ENCODE peak calls at places on chromosomes 4 and X, in nine cellular contexts. K is kidney glomerular epithelial cell; G is substantia nigra; S is stomach; R is NCI-H1105; O is GDM1; M is LoVo; T is stimulated activated CD4-positive, alpha-beta T cell treated with anti-CD3 and anti-CD28 coated beads, Interleukin-1b, Interleukin-23, amount 100 ng/mL, for 48 hours; I is fibroblast of lung. E is an unnamed sample.

GRCh38 chr4:143773998-143774898 is 73.8 kb upstream of the FREM3 start:
- DNase-seq in M (peak), I (peak), R (no peak), K (peak), S (peak), T (peak), G (no peak), O (peak), E (peak)

GRCh38 chrX:150887906-150888465 is 10.5 kb downstream of the CD99L2 start:
- DNase-seq in M (no peak), G (no peak), S (no peak), I (peak), T (no peak), R (no peak), K (no peak), O (no peak), E (no peak)

GRCh38 chr4:40587826-40588225 is 41.8 kb downstream of the RBM47 start:
- DNase-seq in K (no peak), I (peak), S (peak), G (no peak), M (no peak), R (no peak), O (no peak), T (no peak), E (no peak)

GRCh38 chr4:2079006-2079405 is 19.9 kb downstream of the NAT8L start:
- DNase-seq in K (no peak), I (no peak), G (no peak), M (no peak), T (no peak), O (no peak), R (no peak), S (no peak), E (no peak)

GRCh38 chr4:8058031-8058479 is 100.6 kb downstream of the ABLIM2 start:
- DNase-seq in T (no peak), O (no peak), K (no peak), M (no peak), G (peak), S (no peak), R (no peak), I (no peak), E (no peak)

GRCh38 chrX:83535417-83536244 is 27.5 kb downstream of the POU3F4 start:
- DNase-seq in I (no peak), S (no peak), R (peak), T (no peak), K (no peak), G (no peak), O (no peak), M (no peak), E (no peak)

GRCh38 chrX:100969408-100969807 is at the start of gene ARL13A:
- DNase-seq in K (no peak), S (no peak), M (no peak), R (no peak), T (no peak), O (no peak), I (no peak), G (no peak), E (no peak)

GRCh38 chrX:65667503-65668355 is at the start of gene MSN:
- DNase-seq in G (peak), K (peak), R (peak), S (peak), T (peak), M (peak), O (peak), I (peak), E (no peak)

GRCh38 chr4:82181789-82182188 is 192.0 kb downstream of the HNRNPD start:
- DNase-seq in M (no peak), R (no peak), O (no peak), I (no peak), K (no peak), S (no peak), G (no peak), T (no peak), E (no peak)

GRCh38 chrX:145213504-145213903 is 33.8 kb upstream of the SPANXN1 start:
- DNase-seq in O (no peak), K (no peak), S (no peak), M (no peak), T (no peak), R (no peak), G (no peak), I (no peak), E (no peak)

GRCh38 chr4:124530464-124531077 is 182.0 kb downstream of the ANKRD50 start:
- DNase-seq in I (peak), S (no peak), K (no peak), M (peak), G (no peak), O (no peak), R (no peak), T (no peak), E (no peak)

GRCh38 chr4:78784255-78784654 is 8.1 kb downstream of the BMP2K start:
- DNase-seq in K (peak), M (no peak), S (no peak), G (no peak), O (no peak), I (peak), R (no peak), T (no peak), E (no peak)

GRCh38 chrX:118536687-118537461 is 41.3 kb downstream of the DOCK11 start:
- DNase-seq in S (no peak), R (no peak), M (no peak), K (peak), T (peak), I (peak), G (no peak), O (no peak), E (no peak)

GRCh38 chr4:67581208-67581857 is 22.8 kb downstream of the STAP1 start:
- DNase-seq in S (no peak), M (no peak), R (no peak), G (no peak), T (no peak), O (peak), I (no peak), K (no peak), E (no peak)

GRCh38 chrX:30654989-30655607 is 1.9 kb downstream of the GK start:
- DNase-seq in G (no peak), K (no peak), M (no peak), R (no peak), T (no peak), I (peak), S (no peak), O (no peak), E (no peak)

GRCh38 chr4:55367084-55367722 is 21.2 kb downstream of the SRD5A3 start:
- DNase-seq in T (no peak), R (no peak), S (no peak), M (no peak), K (no peak), O (no peak), I (no peak), G (no peak), E (no peak)

GRCh38 chr4:141810038-141810701 is 173.8 kb downstream of the IL15 start:
- DNase-seq in O (no peak), M (no peak), S (no peak), K (no peak), T (no peak), I (no peak), R (no peak), G (no peak), E (peak)

GRCh38 chr4:10529256-10529890 is 72.1 kb upstream of the ZNF518B start:
- DNase-seq in M (no peak), T (no peak), K (no peak), O (no peak), S (no peak), G (no peak), R (no peak), I (no peak), E (no peak)

GRCh38 chrX:37383313-37383712 is 34.1 kb downstream of the PRRG1 start:
- DNase-seq in O (no peak), T (no peak), I (peak), S (no peak), K (no peak), R (no peak), G (no peak), M (no peak), E (no peak)

GRCh38 chr4:113328514-113328913 is 279.1 kb downstream of the ANK2 start:
- DNase-seq in O (no peak), S (no peak), G (no peak), M (peak), I (no peak), R (no peak), K (no peak), T (peak), E (peak)

GRCh38 chr4:22434895-22435294 is 81.0 kb downstream of the ADGRA3 start:
- DNase-seq in I (peak), M (no peak), G (no peak), K (no peak), R (no peak), T (no peak), S (peak), O (no peak), E (peak)

GRCh38 chr4:51835854-51836253 is 7.1 kb upstream of the DCUN1D4 start:
- DNase-seq in R (no peak), K (no peak), O (no peak), G (no peak), T (no peak), M (no peak), I (no peak), S (no peak), E (peak)

GRCh38 chr4:3041192-3042142 is 32.9 kb downstream of the HTT-AS start:
- DNase-seq in G (peak), K (peak), R (no peak), M (no peak), I (peak), O (no peak), S (peak), T (peak), E (no peak)

GRCh38 chr4:102423375-102423774 is 77.8 kb upstream of the NFKB1 start:
- DNase-seq in M (no peak), K (no peak), R (no peak), G (no peak), S (no peak), O (no peak), I (no peak), T (no peak), E (no peak)

GRCh38 chrX:153380691-153381090 is 20.5 kb downstream of the PNMA6E start:
- DNase-seq in M (no peak), I (no peak), R (no peak), G (no peak), S (no peak), T (no peak), O (no peak), K (no peak), E (no peak)

GRCh38 chr4:42654606-42655005 is 2.3 kb downstream of the ATP8A1 start:
- DNase-seq in O (no peak), T (peak), G (no peak), S (no peak), I (peak), M (peak), K (peak), R (no peak), E (no peak)

GRCh38 chr4:167934216-167934615 is 158.1 kb upstream of the ANXA10 start:
- DNase-seq in R (no peak), K (no peak), S (no peak), I (no peak), O (no peak), T (no peak), G (no peak), M (no peak), E (no peak)

GRCh38 chr4:114474401-114474800 is 124.2 kb upstream of the UGT8 start:
- DNase-seq in I (no peak), O (no peak), T (no peak), S (no peak), R (no peak), M (peak), K (no peak), G (no peak), E (no peak)

GRCh38 chr4:33149658-33150057 is 2429.5 kb downstream of the PCDH7 start:
- DNase-seq in T (no peak), S (no peak), G (no peak), O (no peak), K (no peak), I (no peak), R (no peak), M (no peak), E (no peak)

GRCh38 chr4:3845094-3845743 is 79.0 kb downstream of the ADRA2C start:
- DNase-seq in K (no peak), O (no peak), I (no peak), G (no peak), R (no peak), M (no peak), T (no peak), S (no peak), E (no peak)

GRCh38 chr4:55386073-55386472 is 9.7 kb upstream of the TMEM165 start:
- DNase-seq in I (peak), S (no peak), T (no peak), M (no peak), K (peak), O (no peak), G (no peak), R (no peak), E (peak)

GRCh38 chrX:12770440-12770839 is 20.8 kb upstream of the PRPS2 start:
- DNase-seq in R (no peak), O (no peak), S (no peak), K (peak), G (no peak), M (peak), I (peak), T (no peak), E (no peak)